ENCODE peak calls at places on chromosomes 5 and 9, in seven cellular contexts. L, J, C, K, B, M and H are unnamed samples.

GRCh38 chr9:91642771-91643170 is 219.1 kb upstream of the NFIL3 start:
- DNase-seq in J (no peak), C (no peak), M (peak), B (no peak), L (no peak), K (no peak), H (no peak)

GRCh38 chr5:71471193-71471592 is 15.7 kb downstream of the BDP1 start:
- DNase-seq in B (peak), K (no peak), M (peak), J (no peak), C (no peak), L (peak), H (no peak)

GRCh38 chr9:126439402-126439765 is 112.8 kb downstream of the MVB12B start:
- DNase-seq in B (peak), M (no peak), C (no peak), K (no peak), J (no peak), L (peak), H (no peak)

GRCh38 chr5:56480305-56481146 is 247.4 kb upstream of the ANKRD55 start:
- DNase-seq in L (peak), J (peak), C (peak), M (peak), B (peak), K (no peak), H (peak)

GRCh38 chr5:90707698-90708097 is 149.1 kb downstream of the ADGRV1 start:
- DNase-seq in M (no peak), L (no peak), C (no peak), B (no peak), K (no peak), J (no peak), H (no peak)

GRCh38 chr5:13601152-13601551 is 343.3 kb downstream of the DNAH5 start:
- DNase-seq in C (no peak), J (no peak), K (no peak), L (peak), M (peak), B (peak), H (no peak)

GRCh38 chr5:172005708-172006377 is 595 bp downstream of the FBXW11 start:
- DNase-seq in C (peak), J (peak), K (no peak), B (peak), L (no peak), M (peak), H (peak)

GRCh38 chr9:36023260-36024048 is 13.3 kb upstream of the RECK start:
- DNase-seq in J (peak), K (no peak), L (peak), B (peak), C (peak), M (peak), H (peak)

GRCh38 chr9:9764821-9765220 is 848.0 kb downstream of the PTPRD start:
- DNase-seq in C (no peak), B (no peak), J (no peak), M (no peak), K (no peak), L (no peak), H (no peak)

GRCh38 chr5:163444526-163444925 is 7.1 kb downstream of the CCNG1 start:
- DNase-seq in L (no peak), J (no peak), K (no peak), C (no peak), B (no peak), M (no peak), H (no peak)

GRCh38 chr9:135340143-135340655 is 139.4 kb upstream of the PPP1R26 start:
- DNase-seq in J (no peak), M (no peak), C (peak), B (no peak), L (no peak), K (peak), H (peak)

GRCh38 chr5:138953370-138954256 is 78.5 kb upstream of the LRRTM2 start:
- DNase-seq in M (no peak), K (no peak), J (no peak), C (no peak), L (peak), B (peak), H (no peak)

GRCh38 chr5:111859031-111859430 is 102.0 kb upstream of the NREP start:
- DNase-seq in J (no peak), L (peak), C (no peak), M (no peak), B (no peak), K (no peak), H (no peak)

GRCh38 chr5:140794594-140795258 is at the start of gene PCDHA2:
- DNase-seq in C (peak), K (no peak), L (no peak), B (peak), M (no peak), J (no peak), H (no peak)

GRCh38 chr5:124825250-124825982 is 79.0 kb upstream of the ZNF608 start:
- DNase-seq in L (no peak), M (no peak), C (no peak), J (no peak), B (no peak), K (no peak), H (no peak)

GRCh38 chr5:28284788-28285187 is 1246.4 kb upstream of the CDH9 start:
- DNase-seq in B (no peak), M (no peak), J (no peak), L (no peak), K (no peak), C (no peak), H (no peak)
- H2BK120ac ChIP-seq in B (no peak), M (no peak), J (no peak), L (no peak), K (no peak), C (no peak), H (no peak)

DNA sequence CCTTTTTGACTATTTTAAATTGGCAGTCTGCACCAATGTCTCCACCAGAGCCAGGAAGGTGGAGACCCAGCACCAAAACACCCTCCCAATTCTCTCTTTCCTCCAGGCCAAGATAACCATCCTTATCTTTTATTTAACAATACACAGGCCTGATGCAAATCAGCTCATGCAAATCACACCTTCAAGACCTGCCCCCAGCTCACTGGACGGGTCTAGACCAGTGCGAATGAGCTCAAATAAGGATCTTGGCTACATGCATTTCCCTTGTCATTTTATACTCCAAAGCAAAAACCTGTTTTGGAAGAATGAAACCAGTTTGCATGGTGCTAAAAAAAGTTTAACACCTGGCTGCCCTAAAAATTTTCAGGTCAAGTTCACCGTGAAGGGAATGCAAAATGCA is 31.9 kb upstream of the DAPK1 start:
- DNase-seq in L (no peak), K (no peak), M (peak), J (no peak), C (peak), B (no peak), H (no peak)
- H3K23ac ChIP-seq in L (no peak), K (no peak), M (no peak), J (no peak), C (no peak), B (no peak), H (no peak)

GRCh38 chr9:23573800-23574199 is 252.2 kb downstream of the ELAVL2 start:
- DNase-seq in B (no peak), K (no peak), L (no peak), J (no peak), M (no peak), C (no peak), H (no peak)

GRCh38 chr9:23567756-23568155 is 258.3 kb downstream of the ELAVL2 start:
- DNase-seq in J (no peak), M (no peak), C (no peak), L (no peak), K (no peak), B (no peak), H (no peak)

GRCh38 chr9:23571414-23572104 is 254.5 kb downstream of the ELAVL2 start:
- DNase-seq in K (no peak), J (no peak), C (no peak), B (no peak), L (no peak), M (no peak), H (no peak)
- H2BK120ac ChIP-seq in K (no peak), J (no peak), C (no peak), B (no peak), L (no peak), M (no peak), H (no peak)

GRCh38 chr5:164798110-164798509 is 1292.7 kb downstream of the MAT2B start:
- DNase-seq in B (no peak), M (no peak), K (no peak), J (no peak), L (no peak), C (no peak), H (no peak)
- H3K23ac ChIP-seq in B (no peak), M (no peak), K (no peak), J (no peak), L (no peak), C (no peak), H (no peak)